ENCODE peak calls at places on chromosomes 12 and 14, in ten cellular contexts. K is activated T-cell treated with anti-CD3 and anti-CD28 coated beads for 4 hours; X is WTC11; Y is NCI-H774; U is stimulated activated naive B cell treated with anti-CD40 and anti-IgM and Interleukin-4, amounts not matched to agents 10 μg/mL and 1 μg/mL and 100 μg/mL, for 72 hours; Q is SW480; S is psoas muscle; D is cardiac fibroblast; H is HS-5; G is AG04450. A is an unnamed sample.

GRCh38 chr12:59085680-59086079 is 165.4 kb upstream of the LRIG3 start:
- DNase-seq in G (no peak), H (no peak), S (no peak), X (no peak), Q (no peak), D (no peak), Y (no peak), U (no peak), K (no peak), A (no peak)

GRCh38 chr12:113334786-113335539 is at the start of gene SLC8B1:
- DNase-seq in G (peak; percentile 15), Y (peak; percentile 64), K (peak; percentile 94), S (peak; percentile 91), Q (peak; percentile 67), D (peak; percentile 86), H (no peak), U (peak; percentile 71), X (peak; percentile 92), A (peak; percentile 93)

GRCh38 chr12:22406622-22407021 is 72.1 kb upstream of the ST8SIA1 start:
- DNase-seq in H (no peak), S (no peak), X (no peak), G (no peak), K (no peak), Y (no peak), Q (no peak), D (no peak), U (no peak), A (no peak)

GRCh38 chr12:24681570-24681969 is 267.3 kb downstream of the BCAT1 start:
- DNase-seq in Y (no peak), S (no peak), X (no peak), Q (no peak), H (no peak), U (no peak), G (no peak), D (no peak), K (no peak), A (no peak)

GRCh38 chr12:50949801-50950302 is 2.5 kb upstream of the HIGD1C start:
- DNase-seq in D (no peak), U (no peak), H (no peak), K (no peak), Y (no peak), S (no peak), G (no peak), Q (no peak), X (no peak), A (no peak)

GRCh38 chr12:108722463-108722862 is 8.9 kb downstream of the CORO1C start:
- DNase-seq in S (no peak), G (no peak), H (no peak), U (no peak), D (no peak), Y (no peak), X (no peak), Q (no peak), K (no peak), A (no peak)

GRCh38 chr12:68750506-68750905 is 4.5 kb downstream of the SLC35E3 start:
- DNase-seq in K (no peak), Y (no peak), Q (no peak), D (no peak), X (no peak), S (no peak), G (no peak), H (no peak), U (no peak), A (no peak)

GRCh38 chr12:6367969-6368892 is 7.1 kb downstream of the SCNN1A start:
- DNase-seq in U (no peak), H (no peak), S (no peak), X (no peak), K (no peak), D (no peak), Y (no peak), Q (no peak), G (no peak), A (peak; percentile 42)

GRCh38 chr12:62006076-62006732 is 254.0 kb upstream of the USP15 start:
- DNase-seq in Q (peak; percentile 33), Y (no peak), S (no peak), U (no peak), K (peak; percentile 2), D (peak; percentile 57), H (peak; percentile 13), G (no peak), X (peak; percentile 23), A (peak; percentile 10)

GRCh38 chr12:112850343-112850742 is 56.4 kb upstream of the OAS1 start:
- DNase-seq in Q (no peak), D (no peak), G (no peak), X (no peak), S (no peak), Y (no peak), U (no peak), H (no peak), K (no peak), A (no peak)

GRCh38 chr14:54355698-54356097 is 41.1 kb upstream of the CDKN3 start:
- DNase-seq in H (no peak), Q (no peak), D (no peak), S (no peak), U (no peak), G (no peak), X (no peak), K (no peak), Y (no peak), A (no peak)

GRCh38 chr12:110349521-110350151 is 53.9 kb downstream of the ANAPC7 start:
- DNase-seq in S (no peak), Y (no peak), K (peak; percentile 40), X (no peak), Q (no peak), G (no peak), H (no peak), D (peak; percentile 36), U (peak; percentile 65), A (peak; percentile 69)

GRCh38 chr12:77648716-77649115 is 182.0 kb upstream of the NAV3 start:
- DNase-seq in K (no peak), H (no peak), U (no peak), S (no peak), Y (no peak), Q (no peak), G (no peak), X (no peak), D (no peak), A (no peak)

GRCh38 chr12:75560167-75560566 is 48.8 kb upstream of the KRR1 start:
- DNase-seq in Q (peak; percentile 64), G (no peak), H (no peak), K (no peak), S (no peak), D (peak; percentile 84), Y (peak; percentile 12), X (no peak), U (no peak), A (no peak)

GRCh38 chr12:6180300-6181051 is 19.7 kb upstream of the CD9 start:
- DNase-seq in Q (peak; percentile 60), H (peak; percentile 77), G (no peak), S (peak; percentile 72), U (no peak), Y (no peak), X (no peak), K (no peak), D (peak; percentile 92), A (no peak)

GRCh38 chr14:44897844-44898151 is 63.9 kb downstream of the KLHL28 start:
- DNase-seq in Y (no peak), K (no peak), H (no peak), U (no peak), Q (no peak), X (no peak), D (no peak), G (no peak), S (no peak), A (no peak)

GRCh38 chr12:127620956-127621355 is 646.0 kb upstream of the TMEM132C start:
- DNase-seq in H (no peak), S (no peak), X (no peak), K (no peak), G (no peak), U (no peak), Q (no peak), D (no peak), Y (peak; percentile 34), A (no peak)

GRCh38 chr12:106093246-106093645 is 45.5 kb downstream of the NUAK1 start:
- DNase-seq in Y (no peak), U (no peak), X (no peak), D (no peak), Q (no peak), S (no peak), H (no peak), G (no peak), K (no peak), A (no peak)

GRCh38 chr14:102949801-102950451 is 27.5 kb downstream of the AMN start:
- DNase-seq in X (no peak), Y (no peak), H (no peak), Q (no peak), D (no peak), G (no peak), S (no peak), K (no peak), U (no peak), A (no peak)

GRCh38 chr12:52249041-52249461 is 16.0 kb downstream of the KRT7 start:
- DNase-seq in X (no peak), Y (no peak), K (no peak), U (no peak), Q (no peak), D (peak; percentile 53), G (no peak), S (peak; percentile 64), H (no peak), A (no peak)

GRCh38 chr14:70186826-70187483 is 1.8 kb downstream of the SLC8A3 start:
- DNase-seq in G (no peak), X (peak; percentile 58), U (no peak), Q (no peak), S (peak; percentile 80), Y (no peak), K (no peak), D (peak; percentile 10), H (no peak), A (peak; percentile 21)

GRCh38 chr12:29543036-29543435 is 45.5 kb upstream of the OVCH1 start:
- DNase-seq in Y (no peak), Q (no peak), K (no peak), H (no peak), U (no peak), G (no peak), D (no peak), S (no peak), X (no peak), A (no peak)